ENCODE peak calls at places on chromosomes 5 and 9, in nine cellular contexts. C is transverse colon, H is psoas muscle, U is esophagus squamous epithelium, N is stomach, S is mucosa of descending colon, R is IMR-90, J is endodermal cell, Q is H1. X is an unnamed sample. For H3K4me1, the result is how much of the 10 kb centered on the place peaks cover.

GRCh38 chr5:95163079-95163478 is 121.8 kb downstream of the MCTP1 start:
- DNase-seq in N (no peak), H (no peak), U (no peak), R (no peak), Q (no peak), C (no peak), J (no peak), S (no peak), X (no peak)

GRCh38 chr5:56900858-56901578 is 8.4 kb upstream of the SETD9 start:
- DNase-seq in U (no peak), R (peak), C (no peak), S (peak), H (no peak), N (no peak), Q (no peak), J (peak), X (no peak)

GRCh38 chr5:4068171-4068570 is 472.5 kb downstream of the IRX1 start:
- DNase-seq in R (no peak), C (no peak), N (no peak), U (no peak), H (no peak), S (no peak), Q (no peak), J (no peak), X (no peak)

GRCh38 chr5:127830829-127831598 is 127.8 kb downstream of the CCDC192 start:
- DNase-seq in R (no peak), H (no peak), Q (no peak), N (no peak), C (no peak), S (no peak), J (no peak), U (no peak), X (no peak)

GRCh38 chr5:161446655-161447054 is 99.9 kb downstream of the GABRB2 start:
- DNase-seq in J (no peak), U (no peak), C (no peak), Q (no peak), N (no peak), R (no peak), S (no peak), H (no peak), X (no peak)

GRCh38 chr9:111038336-111039202 is at the start of gene LPAR1:
- DNase-seq in J (peak), U (no peak), C (peak), N (peak), H (peak), Q (no peak), R (peak), S (peak), X (no peak)

GRCh38 chr5:123371575-123372179 is 51.5 kb downstream of the CEP120 start:
- DNase-seq in H (peak), N (peak), U (no peak), J (peak), S (peak), R (peak), Q (peak), C (peak), X (no peak)

GRCh38 chr9:125911861-125912260 is 164.7 kb downstream of the PBX3 start:
- DNase-seq in C (no peak), H (no peak), N (no peak), J (no peak), U (no peak), Q (no peak), S (no peak), R (peak), X (no peak)

GRCh38 chr5:10863763-10864383 is 102.8 kb upstream of the DAP start:
- DNase-seq in N (peak), U (no peak), H (no peak), R (peak), S (peak), C (peak), J (peak), Q (peak), X (no peak)

GRCh38 chr9:22052376-22052945 is 43.4 kb upstream of the CDKN2B start:
- DNase-seq in Q (no peak), C (no peak), R (peak), S (no peak), N (no peak), J (no peak), U (no peak), H (no peak), X (peak)

GRCh38 chr5:165622864-165623536 is 2117.6 kb downstream of the MAT2B start:
- DNase-seq in H (no peak), S (no peak), R (no peak), Q (no peak), U (no peak), N (no peak), J (no peak), C (no peak), X (no peak)

GRCh38 chr5:102857090-102857818 is 102.1 kb downstream of the PAM start:
- DNase-seq in R (no peak), N (no peak), J (no peak), H (peak), S (no peak), C (peak), Q (no peak), U (no peak), X (no peak)

GRCh38 chr9:118640836-118641557 is 728.2 kb downstream of the BRINP1 start:
- DNase-seq in S (no peak), N (no peak), Q (no peak), C (no peak), H (no peak), U (no peak), R (no peak), J (no peak), X (peak)

DNA sequence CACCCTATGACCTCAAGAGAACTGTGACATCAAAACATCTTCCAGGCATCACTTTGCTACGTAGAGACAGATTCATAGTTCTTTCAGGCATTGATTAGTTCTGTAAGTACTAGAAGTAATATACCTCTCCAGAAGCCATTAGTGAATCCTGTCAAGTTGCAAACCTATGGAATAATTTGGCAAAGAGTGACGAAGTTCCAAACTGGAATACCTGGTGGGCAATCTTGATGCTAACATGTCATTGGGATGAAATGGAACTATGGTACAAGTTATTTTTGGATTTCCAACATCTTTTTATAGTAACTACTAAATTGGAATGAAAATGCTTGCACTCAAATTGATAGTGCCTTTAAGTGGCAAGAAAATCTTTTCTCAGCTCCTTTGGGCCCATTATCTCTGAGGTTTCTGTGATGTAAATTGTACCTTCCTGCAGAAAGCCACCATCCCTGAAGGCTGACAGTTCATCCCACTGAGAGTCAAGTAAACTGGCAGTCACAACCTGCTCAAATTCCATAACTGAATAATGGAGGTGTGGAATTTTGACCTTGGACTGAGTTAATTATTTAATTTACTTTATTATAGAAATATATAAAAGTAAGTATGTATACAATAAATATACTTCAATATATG is 435.5 kb downstream of the DTWD2 start:
- DNase-seq in J (no peak), H (no peak), C (no peak), S (no peak), R (no peak), N (no peak), U (no peak), Q (no peak), X (no peak)
- H3K4me1 ChIP-seq in J (under half), H (under half), C (under half), S (under half), R (under half), N (under half), U (under half), Q (under half), X (under half)

GRCh38 chr5:159773062-159773924 is 143.0 kb upstream of the ADRA1B start:
- DNase-seq in Q (no peak), J (peak), C (peak), N (peak), S (peak), U (no peak), R (peak), H (peak), X (peak)
- TF ChIP-seq CTCF in Q (peak), J (peak), C (no peak), N (no peak), S (no peak), U (no peak), R (peak), H (no peak), X (peak)

GRCh38 chr9:130167927-130168326 is 4.3 kb upstream of the NCS1 start:
- DNase-seq in U (no peak), S (no peak), R (no peak), H (no peak), J (peak), N (no peak), Q (no peak), C (no peak), X (peak)
- H3K4me1 ChIP-seq in U (under half), S (under half), R (under half), H (under half), J (under half), N (under half), Q (under half), C (under half), X (under half)

DNA sequence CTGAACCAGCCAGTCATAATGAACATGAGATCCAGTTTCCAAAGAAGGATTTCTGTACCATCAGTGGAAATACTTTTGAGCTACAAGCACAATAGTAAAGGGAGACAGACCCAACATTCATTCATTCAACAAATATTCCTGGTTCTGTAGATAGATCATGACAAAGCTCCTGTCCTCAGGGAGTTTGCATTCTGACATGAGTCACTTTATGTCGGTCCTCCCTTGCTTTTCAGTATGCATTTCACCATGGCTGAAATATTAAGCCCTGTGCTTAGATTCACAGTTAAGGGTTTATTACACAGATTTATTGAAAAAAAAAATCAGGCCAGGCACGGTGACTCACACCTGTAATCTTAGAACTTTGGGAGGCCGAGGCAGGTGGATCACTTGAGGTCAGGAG is 5.4 kb upstream of the MYOT start:
- DNase-seq in S (no peak), R (no peak), C (no peak), Q (no peak), H (no peak), N (no peak), J (no peak), U (no peak), X (no peak)
- TF ChIP-seq CTCF in S (no peak), R (no peak), C (no peak), Q (no peak), H (no peak), N (no peak), J (no peak), U (no peak), X (no peak)

DNA sequence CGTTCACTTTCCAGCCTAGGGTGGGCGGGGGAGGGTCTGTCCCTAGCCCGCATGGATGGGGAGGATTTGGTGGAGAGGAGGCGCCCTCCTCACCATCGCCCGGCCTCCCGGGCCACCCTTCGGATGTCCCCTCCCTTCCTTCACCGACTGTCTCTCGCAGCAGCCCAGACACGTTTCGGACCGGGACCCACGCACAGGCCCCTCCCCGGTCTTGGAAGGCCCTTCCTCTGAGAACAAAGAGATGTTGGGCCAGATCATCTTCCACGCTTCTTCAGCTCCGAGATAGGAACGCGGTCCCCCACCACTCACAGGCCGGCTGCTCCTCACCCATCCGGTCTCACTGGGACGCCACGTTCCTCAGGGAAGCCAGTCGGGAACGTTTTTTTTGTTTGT is 640 bp upstream of the DPM2 start:
- DNase-seq in C (no peak), J (peak), H (no peak), R (no peak), S (no peak), U (no peak), Q (no peak), N (no peak), X (no peak)
- H3K4me1 ChIP-seq in C (under half), J (under half), H (under half), R (under half), S (under half), U (under half), Q (under half), N (under half), X (under half)

GRCh38 chr5:40681351-40682311 is 1.9 kb downstream of the PTGER4 start:
- DNase-seq in Q (no peak), U (peak), C (peak), S (peak), R (no peak), H (peak), N (peak), J (peak), X (no peak)

GRCh38 chr5:40682431-40683017 is 2.8 kb downstream of the PTGER4 start:
- DNase-seq in Q (no peak), U (no peak), R (peak), J (no peak), H (no peak), C (no peak), N (no peak), S (no peak), X (no peak)

GRCh38 chr5:40679998-40680681 is 425 bp downstream of the PTGER4 start:
- DNase-seq in U (no peak), Q (no peak), H (no peak), C (peak), R (no peak), N (no peak), S (peak), J (peak), X (no peak)

GRCh38 chr5:40679071-40679997 is at the start of gene PTGER4:
- DNase-seq in N (peak), Q (no peak), R (peak), C (peak), J (peak), U (peak), S (peak), H (peak), X (peak)

DNA sequence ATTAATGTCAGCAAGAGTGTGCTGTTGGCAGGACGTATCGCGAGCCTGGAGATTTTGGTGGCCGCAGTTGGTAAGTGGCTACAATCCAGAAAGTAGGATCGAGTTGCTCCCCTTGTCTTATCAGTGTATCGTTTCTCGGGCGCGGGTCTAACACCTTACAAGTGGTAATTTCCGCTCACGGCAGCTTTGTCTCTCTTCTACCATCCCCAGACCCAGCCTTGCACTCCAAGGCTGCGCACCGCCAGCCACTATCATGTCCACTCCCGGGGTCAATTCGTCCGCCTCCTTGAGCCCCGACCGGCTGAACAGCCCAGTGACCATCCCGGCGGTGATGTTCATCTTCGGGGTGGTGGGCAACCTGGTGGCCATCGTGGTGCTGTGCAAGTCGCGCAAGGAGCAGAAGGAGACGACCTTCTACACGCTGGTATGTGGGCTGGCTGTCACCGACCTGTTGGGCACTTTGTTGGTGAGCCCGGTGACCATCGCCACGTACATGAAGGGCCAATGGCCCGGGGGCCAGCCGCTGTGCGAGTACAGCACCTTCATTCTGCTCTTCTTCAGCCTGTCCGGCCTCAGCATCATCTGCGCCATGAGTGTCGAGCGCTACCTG is 1.1 kb downstream of the PTGER4 start:
- DNase-seq in R (no peak), U (peak), S (peak), Q (no peak), N (no peak), H (peak), J (peak), C (peak), X (peak)
- TF ChIP-seq CTCF in R (peak), U (peak), S (no peak), Q (no peak), N (peak), H (no peak), J (peak), C (peak), X (peak)

GRCh38 chr5:132434813-132435286 is 55.7 kb downstream of the IRF1 start:
- DNase-seq in C (peak), U (no peak), S (peak), J (no peak), H (no peak), R (no peak), Q (no peak), N (no peak), X (no peak)
- H3K4me1 ChIP-seq in C (half or more), U (under half), S (half or more), J (under half), H (half or more), R (under half), Q (under half), N (half or more), X (under half)

DNA sequence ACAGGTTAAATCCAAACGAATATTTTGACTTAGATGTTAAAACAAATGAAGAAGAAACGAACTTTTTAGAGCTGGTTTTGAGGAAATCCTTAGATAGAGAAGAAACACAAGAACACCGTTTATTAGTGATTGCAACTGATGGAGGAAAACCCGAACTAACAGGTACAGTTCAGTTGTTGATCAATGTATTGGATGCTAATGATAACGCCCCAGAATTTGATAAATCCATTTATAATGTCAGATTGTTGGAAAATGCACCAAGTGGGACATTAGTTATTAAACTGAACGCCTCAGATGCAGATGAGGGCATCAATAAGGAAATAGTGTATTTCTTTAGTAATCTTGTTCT is 842 bp downstream of the PCDHA5 start:
- DNase-seq in Q (no peak), N (no peak), R (no peak), U (no peak), S (no peak), C (no peak), J (no peak), H (no peak), X (no peak)
- TF ChIP-seq CTCF in Q (no peak), N (no peak), R (no peak), U (no peak), S (no peak), C (no peak), J (no peak), H (no peak), X (no peak)

X was measured in foreskin keratinocyte.